ENCODE peak calls at places on chromosomes 16 and 17, in ten cellular contexts. X, M, P, T, K, E, G, W, V and F are unnamed samples.

GRCh38 chr17:41589301-41589700 is 2.6 kb upstream of the KRT14 start:
- DNase-seq in W (no peak), V (no peak), X (no peak), P (no peak), G (no peak), M (no peak), T (no peak), E (no peak), K (no peak), F (no peak)

GRCh38 chr16:49510141-49510540 is 136.5 kb downstream of the C16orf78 start:
- DNase-seq in G (peak; percentile 58), P (no peak), T (no peak), K (no peak), V (no peak), M (no peak), W (no peak), X (no peak), E (no peak), F (no peak)

GRCh38 chr17:41024702-41025101 is 2.3 kb downstream of the KRTAP1-5 start:
- DNase-seq in X (no peak), V (no peak), G (no peak), E (no peak), K (no peak), P (no peak), M (no peak), W (peak; percentile 7), T (no peak), F (no peak)

GRCh38 chr17:45405250-45406086 is 27.2 kb downstream of the ARHGAP27 start:
- DNase-seq in M (peak; percentile 89), X (no peak), P (no peak), E (no peak), G (peak; percentile 71), K (no peak), W (no peak), T (no peak), V (peak; percentile 89), F (no peak)

GRCh38 chr17:42843358-42843934 is 934 bp upstream of the AOC2 start:
- DNase-seq in M (peak; percentile 40), P (no peak), X (peak; percentile 48), K (peak; percentile 58), G (peak; percentile 12), T (peak; percentile 61), V (no peak), W (peak; percentile 39), E (no peak), F (no peak)

GRCh38 chr16:3088450-3088849 is 10.6 kb downstream of the ZSCAN10 start:
- DNase-seq in X (no peak), T (no peak), G (peak; percentile 31), M (no peak), V (no peak), P (no peak), E (no peak), W (no peak), K (no peak), F (no peak)

GRCh38 chr17:45837603-45838002 is 7.1 kb upstream of the SPPL2C start:
- DNase-seq in P (no peak), W (no peak), X (no peak), G (no peak), K (no peak), E (no peak), M (no peak), T (no peak), V (no peak), F (no peak)

GRCh38 chr16:84932691-84933090 is 78.6 kb downstream of the ZDHHC7 start:
- DNase-seq in G (peak; percentile 67), M (no peak), V (no peak), T (no peak), P (no peak), E (no peak), X (no peak), K (no peak), W (no peak), F (no peak)

GRCh38 chr16:67959520-67959919 is 8.9 kb downstream of the SLC12A4 start:
- DNase-seq in W (no peak), T (no peak), X (no peak), K (peak; percentile 91), P (no peak), E (no peak), M (no peak), G (no peak), V (peak; percentile 36), F (no peak)

GRCh38 chr17:40517286-40517662 is 15.9 kb upstream of the TNS4 start:
- DNase-seq in P (no peak), V (no peak), K (no peak), W (no peak), T (no peak), M (no peak), E (peak; percentile 0), X (no peak), G (peak; percentile 41), F (no peak)

GRCh38 chr16:84001726-84002125 is 33.7 kb downstream of the NECAB2 start:
- DNase-seq in M (no peak), E (no peak), K (no peak), V (no peak), W (no peak), X (no peak), T (no peak), G (no peak), P (no peak), F (no peak)

GRCh38 chr16:1244881-1245280 is 4.4 kb downstream of the TPSAB1 start:
- DNase-seq in P (no peak), M (no peak), E (no peak), T (peak; percentile 31), X (no peak), W (no peak), K (no peak), G (peak; percentile 35), V (no peak), F (no peak)

GRCh38 chr17:78089557-78090281 is 38.8 kb downstream of the TMC6 start:
- DNase-seq in V (no peak), W (no peak), M (no peak), P (no peak), E (no peak), T (no peak), G (no peak), X (no peak), K (no peak), F (no peak)

GRCh38 chr16:8812162-8812843 is 14.7 kb downstream of the PMM2 start:
- DNase-seq in V (no peak), K (no peak), X (no peak), E (no peak), M (no peak), G (no peak), W (no peak), P (no peak), T (no peak), F (no peak)

GRCh38 chr16:62256406-62256805 is 220.2 kb upstream of the CDH8 start:
- DNase-seq in M (no peak), P (peak; percentile 39), G (no peak), W (no peak), K (no peak), V (no peak), T (no peak), E (no peak), X (no peak), F (no peak)

GRCh38 chr17:37220609-37220953 is 155.2 kb upstream of the C17orf78 start:
- DNase-seq in W (peak; percentile 47), T (no peak), V (peak; percentile 9), P (no peak), X (peak; percentile 34), E (no peak), M (peak; percentile 34), K (no peak), G (no peak), F (no peak)
- TF ChIP-seq CTCF in W (peak; percentile 71), T (no peak), V (no peak), P (peak; percentile 53), X (no peak), E (no peak), M (peak; percentile 51), K (peak; percentile 44), G (no peak), F (peak; percentile 74)

GRCh38 chr17:50956750-50957523 is 90.8 kb upstream of the TOB1 start:
- DNase-seq in M (peak; percentile 70), X (peak; percentile 61), E (no peak), G (peak; percentile 86), K (peak; percentile 66), T (peak; percentile 80), P (no peak), V (peak; percentile 68), W (peak; percentile 44), F (peak; percentile 87)
- TF ChIP-seq CTCF in M (peak; percentile 70), X (peak; percentile 46), E (peak; percentile 64), G (peak; percentile 63), K (peak; percentile 80), T (peak; percentile 94), P (peak; percentile 82), V (peak; percentile 60), W (peak; percentile 89), F (peak; percentile 83)

DNA sequence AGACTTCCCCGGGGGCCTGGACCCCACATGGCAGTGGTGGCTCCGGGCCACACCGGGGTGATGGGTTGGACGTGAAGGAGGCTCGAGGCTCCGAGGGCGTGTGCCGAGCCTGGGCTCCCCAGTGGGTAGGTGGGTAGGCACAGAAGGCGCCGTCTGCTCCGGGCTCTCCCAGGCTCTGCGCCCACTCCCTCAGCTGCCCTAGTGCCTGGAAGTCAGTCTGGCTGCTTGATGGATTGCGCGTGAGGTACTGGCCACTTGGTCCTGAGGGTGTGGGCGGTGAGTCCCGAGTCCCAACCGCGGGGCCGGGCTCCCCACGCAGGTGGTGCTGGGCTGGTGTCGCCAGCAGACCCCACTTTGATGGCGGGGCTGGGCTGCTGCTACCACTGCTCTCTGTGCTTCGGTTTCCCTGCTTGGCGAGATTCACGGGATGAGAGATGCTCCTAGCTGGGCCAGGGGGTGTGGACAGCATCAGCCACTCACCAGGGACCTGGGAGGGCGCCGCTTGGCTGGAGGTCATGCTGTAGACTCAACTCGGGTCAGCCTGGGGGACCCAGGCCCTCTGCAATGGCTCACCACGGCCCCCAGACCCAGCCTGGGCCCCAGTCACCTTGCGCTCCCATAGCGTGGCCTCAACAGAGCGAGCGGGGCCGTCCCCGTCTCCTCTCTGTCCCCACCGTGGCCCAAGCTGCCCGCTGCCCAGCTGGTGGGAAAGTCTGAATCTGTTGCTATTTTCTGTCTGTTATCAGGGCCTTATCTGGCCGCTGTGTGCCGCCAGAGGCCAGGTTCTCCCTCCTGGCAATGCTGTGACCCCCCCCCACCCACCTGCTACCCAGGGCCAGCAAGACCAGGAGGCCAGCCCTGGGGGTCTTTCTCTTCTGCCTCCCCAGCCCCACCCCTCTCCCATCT is 26.1 kb downstream of the ZFPM1 start:
- DNase-seq in M (no peak), E (no peak), P (no peak), W (no peak), K (no peak), T (no peak), G (no peak), V (peak; percentile 29), X (no peak), F (no peak)
- TF ChIP-seq CTCF in M (no peak), E (no peak), P (no peak), W (no peak), K (no peak), T (no peak), G (no peak), V (no peak), X (no peak), F (no peak)

DNA sequence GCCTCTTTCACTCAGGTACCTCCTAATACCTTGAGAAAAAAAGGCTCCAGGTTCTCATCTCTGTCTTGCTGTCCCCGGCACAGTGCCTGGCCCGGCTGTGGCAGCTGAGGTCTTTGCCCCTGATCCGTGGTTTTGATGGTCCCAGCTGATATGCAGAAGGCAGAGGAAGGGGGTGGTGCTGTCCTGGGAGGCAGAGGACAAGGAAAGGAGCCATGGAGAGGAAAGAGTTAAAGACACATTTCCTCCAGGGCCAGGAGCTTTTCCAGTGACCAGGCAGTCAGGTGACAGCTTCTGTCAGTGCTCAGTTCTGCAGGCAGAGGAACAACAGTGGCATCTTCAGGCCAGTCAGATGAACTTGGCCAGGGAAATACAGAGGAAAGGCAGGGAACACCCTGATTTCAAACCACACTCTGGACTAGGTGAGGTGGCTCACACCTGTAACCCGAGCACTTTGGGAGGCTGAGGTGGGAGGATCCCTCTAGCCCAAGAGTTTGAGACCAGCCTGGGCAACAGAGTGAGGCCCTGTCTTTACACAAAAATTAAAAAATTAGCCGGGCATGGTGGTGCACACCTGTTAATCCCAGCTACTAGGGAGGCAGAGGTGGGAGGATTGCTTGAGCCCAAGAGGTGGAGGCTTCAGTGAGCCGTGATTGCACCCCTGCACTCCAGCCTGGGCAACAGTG is 3.3 kb upstream of the COG1 start:
- DNase-seq in W (peak; percentile 67), M (peak; percentile 54), T (peak; percentile 45), P (no peak), G (no peak), V (no peak), X (peak; percentile 58), K (no peak), E (no peak), F (no peak)
- TF ChIP-seq CTCF in W (peak; percentile 82), M (peak; percentile 67), T (no peak), P (peak; percentile 74), G (no peak), V (peak; percentile 12), X (no peak), K (peak; percentile 60), E (no peak), F (peak; percentile 85)